ENCODE peak calls at places on chromosomes 6 and 20, in eight cellular contexts. X, D, J, Y, O, V, R and T are unnamed samples. For H3K9me3, the result is how much of the 10 kb centered on the place peaks cover.

GRCh38 chr6:13398421-13398994 is 70.2 kb upstream of the TBC1D7 start:
- DNase-seq in D (no peak), O (no peak), Y (no peak), X (no peak), R (peak), J (no peak), V (no peak), T (no peak)

GRCh38 chr6:141866731-141867502 is 265.8 kb upstream of the GJE1 start:
- DNase-seq in O (peak), Y (no peak), R (no peak), J (no peak), D (no peak), V (no peak), X (no peak), T (no peak)

GRCh38 chr20:47113362-47114118 is 218.9 kb downstream of the EYA2 start:
- DNase-seq in V (no peak), J (no peak), D (no peak), R (no peak), X (peak), Y (peak), O (peak), T (no peak)

GRCh38 chr6:24692851-24693592 is 25.9 kb downstream of the C6orf62 start:
- DNase-seq in X (no peak), J (no peak), O (no peak), D (no peak), Y (no peak), R (no peak), V (no peak), T (no peak)

GRCh38 chr6:15752820-15753219 is 90.0 kb upstream of the DTNBP1 start:
- DNase-seq in V (no peak), D (no peak), O (no peak), J (no peak), Y (peak), R (peak), X (no peak), T (no peak)

GRCh38 chr20:58251979-58252591 is 23.6 kb upstream of the ANKRD60 start:
- DNase-seq in V (no peak), O (peak), X (peak), Y (peak), J (peak), D (no peak), R (no peak), T (no peak)

GRCh38 chr6:84462697-84463096 is 235.3 kb upstream of the CEP162 start:
- DNase-seq in O (peak), Y (no peak), R (no peak), J (no peak), X (peak), D (no peak), V (no peak), T (no peak)

GRCh38 chr6:148997863-148998262 is 251.0 kb downstream of the UST start:
- DNase-seq in Y (no peak), X (peak), J (no peak), O (peak), R (no peak), D (peak), V (no peak), T (peak)

GRCh38 chr20:3704085-3704484 is 8.3 kb downstream of the SIGLEC1 start:
- DNase-seq in O (no peak), Y (no peak), V (no peak), X (no peak), D (no peak), R (no peak), J (no peak), T (no peak)

GRCh38 chr6:23180504-23181293 is 611.3 kb downstream of the HDGFL1 start:
- DNase-seq in V (no peak), X (peak), J (no peak), D (no peak), Y (no peak), R (peak), O (peak), T (peak)

GRCh38 chr20:20820104-20820503 is 107.7 kb upstream of the RALGAPA2 start:
- DNase-seq in Y (peak), R (peak), J (no peak), X (no peak), D (no peak), O (no peak), V (no peak), T (no peak)

DNA sequence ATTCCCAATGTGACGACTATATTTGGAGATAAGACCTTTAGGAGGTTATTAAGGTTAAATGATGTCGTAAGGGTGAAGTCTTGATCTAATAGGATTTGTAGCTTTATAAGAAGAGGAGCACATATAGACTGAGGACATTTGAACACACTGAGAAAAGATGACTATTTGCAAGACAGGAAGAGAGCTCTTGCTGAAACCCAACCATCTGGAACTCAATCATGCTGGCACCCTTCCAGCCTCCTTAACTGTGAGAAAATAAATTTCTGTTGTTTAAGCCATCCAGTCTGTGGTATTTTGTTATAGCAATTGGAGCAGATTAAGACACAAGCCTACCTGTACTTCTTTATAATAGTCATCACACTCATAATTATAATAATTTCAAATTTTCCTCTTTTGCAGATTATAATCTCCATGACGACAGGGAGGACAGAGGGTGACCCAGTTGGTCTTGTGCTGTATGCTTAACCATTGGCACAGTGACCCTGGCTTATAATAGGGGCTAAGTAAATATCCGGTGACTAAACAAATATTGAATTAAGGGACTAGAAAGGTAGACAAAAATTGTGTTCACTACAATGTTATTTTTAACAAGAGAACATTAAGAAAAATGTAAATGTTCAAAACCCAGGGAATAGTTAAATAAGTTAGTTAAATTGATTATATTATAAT is 206.4 kb upstream of the HDDC2 start:
- DNase-seq in R (no peak), O (peak), X (no peak), J (no peak), D (peak), V (no peak), Y (no peak), T (no peak)
- H3K9me3 ChIP-seq in R (under half), O (under half), X (under half), J (under half), D (under half), V (under half), Y (under half), T (under half)

GRCh38 chr6:150033197-150033771 is 8.0 kb upstream of the RAET1L start:
- DNase-seq in Y (no peak), X (no peak), R (no peak), J (no peak), O (no peak), D (no peak), V (no peak), T (no peak)

GRCh38 chr6:150038202-150038830 is 13.0 kb upstream of the RAET1L start:
- DNase-seq in X (no peak), D (no peak), V (no peak), R (peak), J (no peak), O (no peak), Y (no peak), T (no peak)

GRCh38 chr6:150036081-150036480 is 10.7 kb upstream of the RAET1L start:
- DNase-seq in R (no peak), Y (no peak), O (no peak), J (no peak), D (no peak), V (no peak), X (no peak), T (no peak)

GRCh38 chr6:150032598-150032997 is 7.3 kb upstream of the RAET1L start:
- DNase-seq in J (no peak), X (no peak), D (no peak), R (no peak), Y (no peak), V (no peak), O (no peak), T (no peak)

GRCh38 chr6:150037526-150038201 is 12.3 kb upstream of the RAET1L start:
- DNase-seq in R (peak), D (no peak), Y (no peak), O (no peak), J (no peak), V (no peak), X (no peak), T (no peak)
- TF ChIP-seq EZH2 in R (peak), D (no peak), Y (peak), O (peak), J (no peak), V (no peak), X (peak), T (peak)

DNA sequence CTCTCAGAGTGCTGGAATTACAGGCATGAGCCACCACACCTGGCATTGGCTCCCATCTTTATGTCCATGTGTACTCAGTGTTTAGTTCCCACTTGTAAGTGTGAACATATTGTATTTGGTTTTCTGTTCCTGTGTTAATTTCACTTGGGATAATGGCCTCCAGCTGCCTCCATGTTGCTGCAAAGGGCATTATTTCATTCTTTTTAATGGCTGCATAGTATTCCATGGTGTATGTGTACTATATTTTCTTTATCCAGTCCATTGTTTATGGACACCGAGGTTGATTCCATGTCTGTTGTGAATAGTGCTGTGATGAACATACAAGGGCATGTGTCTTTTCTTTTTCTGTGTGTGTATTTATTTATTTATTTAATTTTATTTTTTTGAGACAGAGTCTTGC is 47.7 kb downstream of the MYO6 start:
- DNase-seq in R (no peak), X (no peak), Y (no peak), D (no peak), O (no peak), V (no peak), J (no peak), T (no peak)
- H3K9me3 ChIP-seq in R (under half), X (under half), Y (under half), D (under half), O (under half), V (under half), J (under half), T (under half)

DNA sequence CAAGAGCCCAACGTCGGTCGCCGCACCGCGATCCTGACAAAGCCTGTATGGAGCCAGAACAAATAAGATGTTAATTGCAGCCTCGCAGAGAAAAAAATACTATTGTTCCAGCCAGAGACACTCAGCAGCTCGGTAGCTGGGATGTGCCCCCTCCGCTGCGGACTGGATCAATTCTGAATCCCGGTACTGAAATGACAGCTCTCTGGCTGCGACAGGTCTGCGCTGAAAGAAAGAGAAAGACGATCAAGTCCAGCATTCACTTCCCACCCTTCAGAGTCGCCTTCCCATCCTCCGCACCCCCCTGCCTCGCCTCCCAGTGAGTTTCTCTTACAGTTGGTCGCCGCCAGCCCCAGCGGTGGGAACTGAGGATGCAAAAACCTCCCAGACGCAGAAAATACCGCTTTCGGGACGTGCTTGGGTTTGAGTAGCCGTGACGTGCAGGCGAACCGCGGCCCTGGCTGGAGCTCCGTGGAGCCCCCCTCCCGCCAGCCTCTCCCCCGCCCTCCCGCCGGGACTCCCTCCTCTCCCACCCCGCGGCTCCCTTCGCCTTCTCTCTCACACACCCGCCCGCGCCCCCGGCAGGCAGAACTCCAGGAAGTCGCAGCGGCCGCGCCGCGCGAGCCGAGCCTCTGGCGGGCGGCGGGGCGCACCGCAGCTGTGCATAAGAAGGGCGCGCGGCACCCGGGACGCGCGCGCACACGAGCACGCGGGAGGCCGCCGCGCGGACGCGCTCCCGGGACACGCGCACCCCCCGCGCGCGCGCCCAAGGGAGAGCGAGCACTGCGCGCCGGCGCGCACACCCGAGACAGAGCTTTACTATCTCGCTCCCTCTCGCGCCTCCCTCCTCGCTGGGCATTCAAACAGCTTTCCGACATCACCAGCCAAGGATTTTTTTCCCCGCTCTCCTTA is at the start of gene ADGRB3:
- DNase-seq in V (no peak), D (peak), X (peak), Y (peak), O (peak), J (peak), R (peak), T (no peak)
- TF ChIP-seq EZH2 in V (no peak), D (no peak), X (no peak), Y (no peak), O (peak), J (no peak), R (no peak), T (no peak)